ENCODE peak calls at places on chromosomes 2 and 18, in four cellular contexts. G is GM23248; J is fibroblast of the aortic adventitia; O is effector CD4-positive, alpha-beta T cell. L is an unnamed sample.

GRCh38 chr18:3747176-3747973 is 297.4 kb downstream of the TGIF1 start:
- DNase-seq in O (no peak), G (peak), J (peak), L (no peak)

GRCh38 chr2:200625958-200626363 is 40.1 kb downstream of the AOX1 start:
- DNase-seq in J (peak), G (peak), O (no peak), L (no peak)

GRCh38 chr18:10113156-10114022 is 199.6 kb downstream of the VAPA start:
- DNase-seq in G (no peak), O (no peak), J (peak), L (no peak)

GRCh38 chr18:66874812-66875474 is 271.1 kb upstream of the CDH19 start:
- DNase-seq in O (no peak), J (no peak), G (no peak), L (no peak)

GRCh38 chr2:160137457-160137856 is 62.6 kb downstream of the ITGB6 start:
- DNase-seq in G (no peak), J (no peak), O (no peak), L (no peak)

GRCh38 chr2:38115216-38116012 is 39.5 kb upstream of the CYP1B1 start:
- DNase-seq in J (peak), O (peak), G (peak), L (peak)

GRCh38 chr2:37869756-37870155 is 55.3 kb upstream of the RMDN2 start:
- DNase-seq in O (no peak), G (peak), J (peak), L (no peak)

GRCh38 chr2:217816396-217816869 is 186.4 kb downstream of the TNS1 start:
- DNase-seq in G (no peak), J (no peak), O (no peak), L (no peak)

GRCh38 chr18:79227617-79228016 is 158.4 kb downstream of the ATP9B start:
- DNase-seq in O (no peak), J (peak), G (no peak), L (no peak)

GRCh38 chr2:58702302-58702696 is 461.2 kb upstream of the FANCL start:
- DNase-seq in G (no peak), J (no peak), O (no peak), L (no peak)

GRCh38 chr2:216372761-216373291 is 543 bp upstream of the MARCHF4 start:
- DNase-seq in J (peak), G (peak), O (no peak), L (no peak)

GRCh38 chr2:96164459-96165184 is 19.4 kb upstream of the DUSP2 start:
- DNase-seq in O (peak), J (no peak), G (no peak), L (peak)

GRCh38 chr18:48992133-48992532 is 41.4 kb upstream of the SMAD7 start:
- DNase-seq in G (no peak), J (no peak), O (no peak), L (no peak)

GRCh38 chr2:240405654-240406313 is 29.7 kb upstream of the GPC1 start:
- DNase-seq in J (no peak), G (no peak), O (no peak), L (no peak)

GRCh38 chr2:157749684-157750083 is 121.0 kb upstream of the ACVR1C start:
- DNase-seq in O (no peak), J (no peak), G (no peak), L (no peak)

GRCh38 chr2:202043473-202043872 is 9.8 kb downstream of the FZD7 start:
- DNase-seq in G (no peak), O (no peak), J (no peak), L (no peak)

GRCh38 chr2:85914916-85915315 is 26.1 kb upstream of the ST3GAL5 start:
- DNase-seq in O (no peak), G (no peak), J (no peak), L (no peak)

GRCh38 chr2:231069379-231070054 is 12.8 kb downstream of the PSMD1 start:
- DNase-seq in O (no peak), G (peak), J (peak), L (no peak)

GRCh38 chr2:233845301-233846060 is 8.9 kb downstream of the HJURP start:
- DNase-seq in O (no peak), J (no peak), G (no peak), L (no peak)

GRCh38 chr2:100416939-100417744 is at the start of gene CHST10:
- DNase-seq in O (peak), J (peak), G (peak), L (peak)

GRCh38 chr18:62688743-62689317 is 26.5 kb upstream of the PHLPP1 start:
- DNase-seq in G (no peak), O (no peak), J (no peak), L (no peak)

GRCh38 chr18:31687529-31687928 is 3.1 kb upstream of the B4GALT6 start:
- DNase-seq in G (peak), J (no peak), O (no peak), L (no peak)

GRCh38 chr18:67476585-67476984 is 39.9 kb downstream of the DSEL start:
- DNase-seq in J (no peak), G (no peak), O (no peak), L (no peak)

GRCh38 chr2:65937379-65938160 is 497.4 kb upstream of the MEIS1 start:
- DNase-seq in G (peak), J (no peak), O (no peak), L (no peak)

GRCh38 chr2:6526093-6526824 is 339.4 kb downstream of the CMPK2 start:
- DNase-seq in O (no peak), G (no peak), J (no peak), L (no peak)

GRCh38 chr2:85066874-85067351 is 66.3 kb upstream of the TCF7L1 start:
- DNase-seq in G (peak), J (peak), O (no peak), L (no peak)

GRCh38 chr18:21004721-21005120 is 106.9 kb downstream of the ROCK1 start:
- DNase-seq in G (peak), O (no peak), J (peak), L (no peak)